ENCODE peak calls at places on chromosomes 4 and X, in five cellular contexts. K, S, I, C and P are unnamed samples.
A peak's percentile ranks its signal among the peaks of the same experiment; 100 is the strongest.

GRCh38 chrX:24870143-24870542 is 145.6 kb downstream of the ARX start:
- DNase-seq in K (peak; percentile 27), S (no peak), I (no peak), C (no peak), P (no peak)

GRCh38 chrX:41561045-41561444 is 113.9 kb downstream of the NYX start:
- DNase-seq in K (peak; percentile 40), S (no peak), I (peak; percentile 52), C (peak; percentile 42), P (no peak)

GRCh38 chrX:154123241-154124219 is 20.5 kb upstream of the OPN1LW start:
- DNase-seq in K (peak; percentile 26), S (no peak), I (no peak), C (no peak), P (no peak)

GRCh38 chr4:25113915-25114904 is 46.0 kb downstream of the SEPSECS start:
- DNase-seq in K (no peak), S (no peak), I (no peak), C (no peak), P (no peak)

GRCh38 chr4:176499518-176499917 is 179.8 kb downstream of the SPCS3 start:
- DNase-seq in K (no peak), S (no peak), I (no peak), C (peak; percentile 60), P (no peak)

GRCh38 chr4:177442623-177443155 is 452 bp upstream of the AGA start:
- DNase-seq in K (no peak), S (no peak), I (peak; percentile 43), C (no peak), P (no peak)

GRCh38 chr4:87213425-87213824 is 7.0 kb downstream of the KLHL8 start:
- DNase-seq in K (no peak), S (no peak), I (peak; percentile 26), C (no peak), P (no peak)

GRCh38 chrX:14039344-14039743 is 9.7 kb upstream of the GEMIN8 start:
- DNase-seq in K (peak; percentile 62), S (no peak), I (peak; percentile 49), C (no peak), P (peak; percentile 38)

GRCh38 chrX:29862126-29862664 is 353.2 kb upstream of the MAGEB2 start:
- DNase-seq in K (no peak), S (no peak), I (no peak), C (no peak), P (no peak)